ENCODE peak calls at places on chromosomes 4 and X, in eight cellular contexts. Q, R, G, O, H, U, C and P are unnamed samples. For H3K36me3, the result is how much of the 10 kb centered on the place peaks cover.

GRCh38 chr4:151276787-151277557 is at the start of gene PRSS48:
- DNase-seq in Q (peak), R (no peak), G (peak), O (peak), H (peak), U (peak), C (no peak), P (peak)

GRCh38 chr4:103010827-103011226 is 8.7 kb downstream of the SLC9B1 start:
- DNase-seq in Q (no peak), R (no peak), G (no peak), O (no peak), H (no peak), U (no peak), C (no peak), P (no peak)

GRCh38 chrX:71661919-71662318 is 5.4 kb upstream of the LOC101059915 start:
- DNase-seq in Q (no peak), R (no peak), G (no peak), O (no peak), H (no peak), U (no peak), C (no peak), P (no peak)

GRCh38 chrX:35380808-35381700 is 417.1 kb upstream of the MAGEB16 start:
- DNase-seq in Q (no peak), R (no peak), G (no peak), O (peak), H (no peak), U (peak), C (no peak), P (no peak)

GRCh38 chr4:110632506-110633357 is 9.9 kb upstream of the PITX2 start:
- DNase-seq in Q (no peak), R (no peak), G (no peak), O (no peak), H (no peak), U (no peak), C (no peak), P (peak)

GRCh38 chr4:188905248-188905647 is 766.0 kb downstream of the TRIML1 start:
- DNase-seq in Q (no peak), R (no peak), G (no peak), O (no peak), H (no peak), U (no peak), C (no peak), P (no peak)

GRCh38 chrX:53320543-53321215 is 39.3 kb upstream of the IQSEC2 start:
- DNase-seq in Q (no peak), R (no peak), G (no peak), O (no peak), H (no peak), U (no peak), C (peak), P (no peak)

GRCh38 chrX:142089193-142089592 is 115.9 kb downstream of the MAGEC2 start:
- DNase-seq in Q (no peak), R (no peak), G (no peak), O (peak), H (no peak), U (peak), C (no peak), P (no peak)

GRCh38 chr4:115841873-115842272 is 728.5 kb upstream of the NDST4 start:
- DNase-seq in Q (no peak), R (no peak), G (no peak), O (peak), H (no peak), U (no peak), C (no peak), P (no peak)

GRCh38 chr4:10456270-10457254 is 664 bp downstream of the ZNF518B start:
- DNase-seq in Q (peak), R (peak), G (peak), O (peak), H (peak), U (peak), C (peak), P (peak)

GRCh38 chrX:15930585-15930984 is 76.0 kb upstream of the AP1S2 start:
- DNase-seq in Q (no peak), R (no peak), G (no peak), O (peak), H (no peak), U (peak), C (no peak), P (no peak)

GRCh38 chrX:40132751-40133150 is 35.0 kb upstream of the BCOR start:
- DNase-seq in Q (peak), R (peak), G (peak), O (peak), H (peak), U (peak), C (no peak), P (peak)

GRCh38 chr4:722851-723360 is 17.3 kb downstream of the PCGF3 start:
- DNase-seq in Q (no peak), R (no peak), G (no peak), O (no peak), H (no peak), U (no peak), C (no peak), P (no peak)

GRCh38 chrX:13029341-13029740 is 15.1 kb downstream of the FAM9C start:
- DNase-seq in Q (peak), R (peak), G (peak), O (peak), H (peak), U (peak), C (peak), P (peak)

GRCh38 chrX:11666180-11666579 is 460 bp upstream of the ARHGAP6 start:
- DNase-seq in Q (no peak), R (peak), G (no peak), O (no peak), H (peak), U (peak), C (no peak), P (peak)

GRCh38 chrX:28586291-28586690 is 955 bp upstream of the IL1RAPL1 start:
- DNase-seq in Q (no peak), R (no peak), G (peak), O (peak), H (no peak), U (peak), C (no peak), P (no peak)

GRCh38 chrX:9538544-9539045 is 73.7 kb downstream of the TBL1X start:
- DNase-seq in Q (no peak), R (no peak), G (no peak), O (no peak), H (peak), U (no peak), C (no peak), P (no peak)

GRCh38 chrX:150062292-150063137 is 124.2 kb upstream of the EOLA2 start:
- DNase-seq in Q (no peak), R (no peak), G (no peak), O (peak), H (no peak), U (peak), C (no peak), P (peak)

GRCh38 chr4:151302432-151302831 is 23.0 kb downstream of the SH3D19 start:
- DNase-seq in Q (no peak), R (no peak), G (no peak), O (no peak), H (no peak), U (no peak), C (no peak), P (no peak)

GRCh38 chr4:61638600-61638999 is 438.5 kb downstream of the ADGRL3 start:
- DNase-seq in Q (no peak), R (no peak), G (no peak), O (peak), H (no peak), U (peak), C (no peak), P (no peak)

GRCh38 chr4:185997287-185997686 is 71.7 kb upstream of the TLR3 start:
- DNase-seq in Q (no peak), R (no peak), G (peak), O (no peak), H (no peak), U (no peak), C (no peak), P (no peak)

GRCh38 chr4:137651128-137651527 is 118.8 kb upstream of the PCDH18 start:
- DNase-seq in Q (no peak), R (no peak), G (no peak), O (peak), H (no peak), U (peak), C (no peak), P (no peak)

GRCh38 chrX:74458738-74459137 is 37.4 kb downstream of the SLC16A2 start:
- DNase-seq in Q (no peak), R (no peak), G (no peak), O (peak), H (no peak), U (peak), C (no peak), P (no peak)

GRCh38 chr4:105966046-105966445 is 70.8 kb downstream of the NPNT start:
- DNase-seq in Q (no peak), R (no peak), G (no peak), O (peak), H (no peak), U (peak), C (no peak), P (no peak)

GRCh38 chrX:22629105-22629725 is 356.5 kb downstream of the CBLL2 start:
- DNase-seq in Q (no peak), R (no peak), G (no peak), O (peak), H (no peak), U (peak), C (no peak), P (no peak)

GRCh38 chr4:1183985-1184773 is 11.8 kb upstream of the SPON2 start:
- DNase-seq in Q (no peak), R (no peak), G (peak), O (no peak), H (no peak), U (peak), C (no peak), P (no peak)

GRCh38 chr4:2472187-2472586 is 3.3 kb downstream of the RNF4 start:
- DNase-seq in Q (no peak), R (no peak), G (no peak), O (no peak), H (no peak), U (peak), C (no peak), P (peak)
- H3K36me3 ChIP-seq in Q (under half), R (under half), G (under half), O (under half), H (under half), U (under half), C (under half), P (under half)

DNA sequence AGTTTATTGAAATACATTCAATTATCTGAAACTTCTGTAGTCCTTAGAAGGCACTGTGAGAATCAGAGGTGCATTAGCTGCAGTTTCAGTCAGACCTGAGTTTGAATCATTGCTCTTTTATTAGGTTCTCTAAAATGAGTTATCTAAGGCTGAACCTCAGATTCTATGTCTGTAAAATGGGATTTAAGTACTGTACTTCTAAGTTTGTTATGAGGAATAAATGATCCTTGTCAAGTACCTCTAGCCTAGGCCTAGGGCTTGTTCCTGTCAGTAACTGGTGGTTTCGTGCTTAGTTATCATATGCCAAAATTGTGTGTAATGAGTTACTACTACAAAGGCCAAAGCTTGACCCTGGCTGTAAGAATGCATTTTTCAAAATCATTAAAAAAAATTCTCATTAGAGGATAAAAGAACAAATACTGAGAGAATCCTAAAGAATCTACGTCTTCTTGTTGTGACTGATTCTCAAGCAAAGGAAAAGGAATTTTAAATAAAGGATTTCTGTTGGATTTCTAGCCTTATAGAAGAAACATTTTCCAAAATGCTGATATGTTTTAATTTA is 65.8 kb downstream of the SLIT2 start:
- DNase-seq in Q (no peak), R (no peak), G (no peak), O (no peak), H (no peak), U (peak), C (no peak), P (no peak)
- H3K4me3 ChIP-seq in Q (no peak), R (no peak), G (no peak), O (no peak), H (no peak), U (no peak), C (no peak), P (no peak)

DNA sequence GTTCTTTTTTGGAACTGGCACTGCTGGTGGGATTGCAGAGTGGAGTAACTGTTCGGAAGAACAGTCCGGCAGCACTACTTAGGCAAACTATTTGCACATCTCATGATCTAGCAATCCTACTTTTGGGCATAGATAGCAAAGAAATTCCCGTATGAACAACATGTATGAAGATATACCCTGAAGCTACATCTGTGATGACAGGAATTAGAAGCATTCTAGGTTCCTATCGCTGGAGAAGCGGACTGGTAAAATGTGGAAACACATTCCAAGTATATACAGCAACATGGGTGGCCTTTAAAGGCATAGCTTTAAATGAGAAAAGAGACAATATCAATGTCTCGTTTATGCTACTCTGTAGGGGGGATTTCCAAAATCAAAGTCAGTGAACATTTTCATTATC is 3.1 kb downstream of the DCAF16 start:
- DNase-seq in Q (no peak), R (no peak), G (no peak), O (no peak), H (no peak), U (peak), C (no peak), P (no peak)
- H3K36me3 ChIP-seq in Q (under half), R (under half), G (under half), O (under half), H (under half), U (under half), C (under half), P (under half)

GRCh38 chr4:190016369-190017289 is 10.4 kb downstream of the FRG2 start:
- DNase-seq in Q (no peak), R (no peak), G (no peak), O (no peak), H (no peak), U (no peak), C (no peak), P (no peak)

GRCh38 chr4:190019023-190019858 is 7.8 kb downstream of the FRG2 start:
- DNase-seq in Q (no peak), R (no peak), G (no peak), O (no peak), H (no peak), U (no peak), C (no peak), P (peak)

GRCh38 chr4:190017357-190018200 is 9.5 kb downstream of the FRG2 start:
- DNase-seq in Q (no peak), R (no peak), G (no peak), O (no peak), H (no peak), U (peak), C (no peak), P (no peak)

GRCh38 chr4:190018201-190018920 is 8.7 kb downstream of the FRG2 start:
- DNase-seq in Q (no peak), R (no peak), G (no peak), O (no peak), H (no peak), U (no peak), C (no peak), P (peak)

DNA sequence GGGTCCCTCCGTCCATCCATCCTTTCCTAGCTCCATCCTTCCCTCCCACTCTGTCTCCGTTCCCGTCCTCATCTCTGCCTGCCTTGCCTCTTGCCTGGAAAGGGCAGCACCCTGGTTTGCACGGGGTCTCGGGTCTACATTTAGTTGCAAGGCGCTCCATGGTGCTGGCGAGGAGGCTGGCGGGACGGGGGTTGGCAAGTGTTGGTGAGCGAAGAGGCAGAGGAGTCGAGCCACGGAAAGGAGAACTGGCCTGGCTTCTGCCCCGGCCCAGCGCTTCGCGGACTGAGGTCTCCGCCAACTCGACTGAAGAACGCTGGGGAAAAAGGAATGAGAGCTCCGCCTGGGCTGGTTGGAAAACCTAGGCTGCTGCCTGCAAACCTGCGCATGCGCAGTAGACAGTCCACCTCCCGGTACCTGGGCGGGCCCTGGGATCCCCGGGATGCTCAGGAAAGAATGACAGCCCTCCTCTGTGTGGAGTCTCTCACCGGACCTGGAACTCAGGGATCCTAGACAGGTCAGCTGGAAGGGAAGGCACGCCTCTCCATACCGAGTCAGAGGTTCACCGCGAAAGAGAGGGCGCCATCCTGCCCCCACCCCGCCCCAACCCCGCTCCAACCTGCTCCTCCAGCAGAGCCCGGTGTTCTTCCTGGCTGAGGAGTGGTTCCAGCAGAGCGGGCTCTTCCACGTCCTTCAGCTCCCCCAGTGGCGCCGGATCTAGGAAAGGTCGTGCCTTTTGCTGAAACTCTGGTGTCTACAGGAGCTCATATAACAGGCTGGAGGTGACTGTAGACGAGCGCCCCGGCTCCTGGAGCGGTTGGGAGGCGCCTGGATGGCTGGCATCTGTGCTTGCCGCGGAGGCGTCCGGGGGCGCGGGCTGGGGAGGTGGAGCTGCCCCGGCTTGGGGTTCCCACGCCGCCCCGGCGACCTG is 6.0 kb downstream of the FRG2 start:
- DNase-seq in Q (no peak), R (no peak), G (no peak), O (peak), H (no peak), U (peak), C (peak), P (peak)
- H3K4me3 ChIP-seq in Q (no peak), R (no peak), G (no peak), O (peak), H (no peak), U (no peak), C (no peak), P (no peak)

GRCh38 chr4:108081251-108081650 is 87.5 kb downstream of the LEF1 start:
- DNase-seq in Q (no peak), R (no peak), G (no peak), O (no peak), H (no peak), U (no peak), C (peak), P (no peak)

GRCh38 chr4:108078024-108078733 is 88.5 kb downstream of the HADH start:
- DNase-seq in Q (no peak), R (no peak), G (no peak), O (no peak), H (no peak), U (no peak), C (no peak), P (no peak)

GRCh38 chr4:108080752-108081151 is 88.0 kb downstream of the LEF1 start:
- DNase-seq in Q (no peak), R (no peak), G (no peak), O (no peak), H (no peak), U (no peak), C (peak), P (no peak)
- H3K36me3 ChIP-seq in Q (under half), R (under half), G (under half), O (under half), H (under half), U (under half), C (under half), P (under half)

GRCh38 chr4:104930298-104930697 is 216.4 kb upstream of the TET2 start:
- DNase-seq in Q (no peak), R (no peak), G (no peak), O (no peak), H (no peak), U (no peak), C (no peak), P (peak)
- H3K4me3 ChIP-seq in Q (no peak), R (no peak), G (no peak), O (no peak), H (no peak), U (no peak), C (no peak), P (no peak)